ENCODE peak calls at places on chromosomes 13 and 19, in six cellular contexts. T is neural crest cell; F is CD8-positive, alpha-beta T cell; P is SK-N-SH; W is thoracic aorta; C is glutamatergic neuron. A is an unnamed sample.
A peak's percentile ranks its signal among the peaks of the same experiment; 100 is the strongest.

GRCh38 chr13:94305463-94305862 is 174.0 kb downstream of the DCT start:
- DNase-seq in P (no peak), C (no peak), W (no peak), T (no peak), F (no peak), A (no peak)

GRCh38 chr13:96652506-96652905 is 341.8 kb downstream of the OXGR1 start:
- DNase-seq in F (no peak), T (no peak), W (no peak), P (no peak), C (no peak), A (no peak)

GRCh38 chr19:45973564-45974338 is at the start of gene NOVA2:
- DNase-seq in F (no peak), P (peak; percentile 100), C (peak; percentile 99), T (peak; percentile 89), W (no peak), A (no peak)

GRCh38 chr13:39536274-39536673 is 66.7 kb downstream of the LHFPL6 start:
- DNase-seq in C (no peak), P (no peak), W (no peak), F (no peak), T (no peak), A (no peak)

GRCh38 chr13:111165189-111165588 is 50.1 kb downstream of the ARHGEF7 start:
- DNase-seq in F (no peak), C (no peak), W (no peak), P (no peak), T (no peak), A (no peak)

GRCh38 chr13:62250501-62251175 is 835.0 kb upstream of the PCDH20 start:
- DNase-seq in F (no peak), W (no peak), T (no peak), C (no peak), P (no peak), A (no peak)

GRCh38 chr19:47023448-47023794 is 3.8 kb downstream of the NPAS1 start:
- DNase-seq in P (no peak), C (no peak), F (no peak), T (no peak), W (no peak), A (no peak)

GRCh38 chr19:35851213-35852028 is 883 bp downstream of the NPHS1 start:
- DNase-seq in C (peak; percentile 61), T (peak; percentile 22), F (no peak), W (no peak), P (peak; percentile 66), A (no peak)

GRCh38 chr19:351976-352625 is 7.5 kb upstream of the MIER2 start:
- DNase-seq in F (no peak), W (no peak), T (no peak), C (no peak), P (no peak), A (no peak)

GRCh38 chr13:23069571-23069970 is 111.2 kb upstream of the SGCG start:
- DNase-seq in W (no peak), F (no peak), T (no peak), C (no peak), P (no peak), A (no peak)

GRCh38 chr19:54188224-54188871 is 1.0 kb downstream of the MBOAT7 start:
- DNase-seq in C (no peak), F (peak; percentile 68), P (no peak), W (no peak), T (no peak), A (peak; percentile 79)

GRCh38 chr19:46416077-46416709 is 2.8 kb upstream of the CCDC8 start:
- DNase-seq in C (peak; percentile 90), W (peak; percentile 73), P (peak; percentile 95), T (peak; percentile 91), F (no peak), A (no peak)

GRCh38 chr19:18208098-18208951 is 4.5 kb upstream of the RAB3A start:
- DNase-seq in C (peak; percentile 65), F (peak; percentile 54), P (peak; percentile 88), W (no peak), T (no peak), A (no peak)

GRCh38 chr13:98492335-98493034 is 84.4 kb downstream of the STK24 start:
- DNase-seq in W (no peak), T (no peak), P (no peak), C (no peak), F (no peak), A (no peak)

GRCh38 chr19:57815247-57816075 is 748 bp upstream of the ZNF552 start:
- DNase-seq in P (no peak), F (no peak), T (no peak), W (no peak), C (no peak), A (no peak)

GRCh38 chr19:15869109-15869555 is 28.7 kb downstream of the CYP4F2 start:
- DNase-seq in W (no peak), C (peak; percentile 29), T (no peak), F (peak; percentile 48), P (peak; percentile 66), A (no peak)

GRCh38 chr19:48195106-48195830 is 24.8 kb downstream of the ZSWIM9 start:
- DNase-seq in P (peak; percentile 24), T (no peak), F (no peak), W (no peak), C (no peak), A (no peak)

GRCh38 chr13:39451860-39452301 is 151.1 kb downstream of the LHFPL6 start:
- DNase-seq in W (no peak), T (no peak), P (no peak), F (no peak), C (no peak), A (peak; percentile 69)

GRCh38 chr13:76336889-76337844 is 549.0 kb downstream of the KCTD12 start:
- DNase-seq in P (no peak), C (no peak), F (no peak), W (no peak), T (no peak), A (no peak)

GRCh38 chr13:35838356-35838755 is 292.8 kb downstream of the DCLK1 start:
- DNase-seq in F (no peak), T (no peak), P (no peak), W (no peak), C (no peak), A (no peak)

GRCh38 chr19:4754248-4754647 is 30.6 kb upstream of the DPP9 start:
- DNase-seq in T (no peak), C (no peak), P (no peak), F (no peak), W (no peak), A (no peak)

GRCh38 chr13:76703621-76704020 is 182.6 kb downstream of the KCTD12 start:
- DNase-seq in W (no peak), T (no peak), P (no peak), F (no peak), C (no peak), A (no peak)

GRCh38 chr13:43916828-43917227 is 37.1 kb downstream of the LACC1 start:
- DNase-seq in W (no peak), F (no peak), C (no peak), T (no peak), P (no peak), A (no peak)

GRCh38 chr13:43908156-43909126 is 28.7 kb downstream of the LACC1 start:
- DNase-seq in T (peak; percentile 14), P (peak; percentile 36), W (no peak), C (no peak), F (no peak), A (no peak)

GRCh38 chr13:43911871-43912270 is 32.2 kb downstream of the LACC1 start:
- DNase-seq in W (no peak), F (no peak), T (no peak), C (no peak), P (no peak), A (no peak)

GRCh38 chr13:43915451-43915850 is 35.7 kb downstream of the LACC1 start:
- DNase-seq in T (no peak), F (no peak), W (no peak), P (no peak), C (no peak), A (no peak)

GRCh38 chr13:43911283-43911682 is 31.6 kb downstream of the LACC1 start:
- DNase-seq in F (no peak), P (no peak), W (no peak), C (no peak), T (no peak), A (no peak)
- TF ChIP-seq CTCF in F (no peak), P (no peak), W (no peak), C (no peak), T (no peak), A (no peak)

DNA sequence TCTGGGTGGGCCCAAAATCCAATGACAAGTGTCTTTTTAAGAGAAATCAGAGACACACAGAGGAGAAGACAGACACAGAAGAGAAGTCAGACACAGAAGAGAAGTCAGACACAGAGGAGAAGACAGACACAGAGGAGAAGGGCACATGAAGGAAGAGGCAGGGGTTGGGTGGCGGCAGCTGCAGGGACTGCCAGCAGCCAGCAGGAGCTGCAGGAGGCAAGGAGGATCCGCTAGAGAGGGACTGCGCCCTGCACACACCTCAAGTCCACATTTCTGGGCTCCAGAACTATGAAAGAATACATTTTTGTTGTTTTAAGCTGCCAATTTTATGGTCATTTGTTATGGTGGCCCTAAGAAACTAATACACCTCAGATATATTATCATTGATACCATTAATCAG is 140.6 kb downstream of the ZIC5 start:
- DNase-seq in W (no peak), C (no peak), T (no peak), F (no peak), P (no peak), A (no peak)
- TF ChIP-seq CTCF in W (no peak), C (no peak), T (no peak), F (no peak), P (no peak), A (no peak)

GRCh38 chr19:44587863-44588752 is 25.3 kb upstream of the IGSF23 start:
- DNase-seq in P (no peak), T (no peak), C (no peak), F (no peak), W (no peak), A (no peak)
- TF ChIP-seq CTCF in P (peak; percentile 54), T (no peak), C (no peak), F (no peak), W (no peak), A (no peak)

GRCh38 chr19:7932276-7932929 is 6.5 kb upstream of the CTXN1 start:
- DNase-seq in P (no peak), T (no peak), W (no peak), C (no peak), F (no peak), A (no peak)

GRCh38 chr19:7933828-7934725 is 8.1 kb upstream of the CTXN1 start:
- DNase-seq in T (no peak), F (no peak), C (no peak), W (no peak), P (no peak), A (no peak)

GRCh38 chr19:7932930-7933300 is 7.0 kb upstream of the CTXN1 start:
- DNase-seq in P (no peak), T (no peak), W (no peak), F (no peak), C (no peak), A (no peak)

GRCh38 chr19:7934766-7935165 is 8.7 kb downstream of the TIMM44 start:
- DNase-seq in F (no peak), C (no peak), P (no peak), W (no peak), T (no peak), A (no peak)

GRCh38 chr19:7933411-7933810 is 7.5 kb upstream of the CTXN1 start:
- DNase-seq in C (no peak), T (no peak), W (no peak), P (peak; percentile 53), F (no peak), A (no peak)
- TF ChIP-seq CTCF in C (peak; percentile 23), T (peak; percentile 45), W (no peak), P (peak; percentile 53), F (no peak), A (peak; percentile 34)

A was measured in CD14-positive monocyte.